ENCODE peak calls at places on chromosomes 4 and X, in five cellular contexts. A is upper lobe of right lung, X is A549, N is Calu3, S is GM12878. Z is an unnamed sample.

GRCh38 chr4:159446266-159446976 is 343.5 kb downstream of the RAPGEF2 start:
- DNase-seq in X (peak), S (peak), A (no peak), N (peak), Z (peak)

GRCh38 chr4:41665808-41666207 is 82.7 kb downstream of the PHOX2B start:
- DNase-seq in S (no peak), X (no peak), A (no peak), N (no peak), Z (no peak)

GRCh38 chr4:41653523-41653922 is 95.0 kb downstream of the PHOX2B start:
- DNase-seq in S (no peak), X (no peak), A (no peak), N (no peak), Z (no peak)

GRCh38 chr4:109243871-109244270 is 58.6 kb downstream of the COL25A1 start:
- DNase-seq in S (no peak), X (no peak), N (no peak), A (no peak), Z (no peak)

GRCh38 chr4:77817304-77818076 is 1.7 kb downstream of the CNOT6L start:
- DNase-seq in X (no peak), N (no peak), S (no peak), A (no peak), Z (no peak)

GRCh38 chrX:9569875-9570274 is 105.0 kb downstream of the TBL1X start:
- DNase-seq in A (no peak), N (no peak), S (no peak), X (no peak), Z (no peak)

GRCh38 chr4:48127882-48128394 is 6.1 kb downstream of the TXK start:
- DNase-seq in A (peak), X (peak), N (peak), S (peak), Z (peak)

GRCh38 chr4:185086053-185086452 is 57.0 kb upstream of the SLC25A4 start:
- DNase-seq in S (no peak), A (no peak), N (no peak), X (no peak), Z (no peak)

GRCh38 chr4:158122501-158122900 is 50.3 kb downstream of the GASK1B start:
- DNase-seq in X (no peak), N (no peak), A (no peak), S (no peak), Z (no peak)

GRCh38 chrX:19678941-19679340 is 163.6 kb upstream of the MAP3K15 start:
- DNase-seq in S (peak), A (no peak), X (no peak), N (no peak), Z (no peak)

GRCh38 chr4:6422105-6422504 is 50.3 kb downstream of the PPP2R2C start:
- DNase-seq in X (no peak), A (peak), N (no peak), S (no peak), Z (no peak)

GRCh38 chrX:121322159-121322558 is 274.7 kb downstream of the GLUD2 start:
- DNase-seq in A (no peak), S (no peak), X (no peak), N (peak), Z (no peak)

GRCh38 chr4:120568736-120569135 is 353.8 kb downstream of the PRDM5 start:
- DNase-seq in X (no peak), A (no peak), S (no peak), N (no peak), Z (no peak)

GRCh38 chr4:23822181-23822580 is 67.7 kb downstream of the PPARGC1A start:
- DNase-seq in A (no peak), N (no peak), X (no peak), S (no peak), Z (no peak)

GRCh38 chr4:127870688-127871087 is 10.0 kb upstream of the PLK4 start:
- DNase-seq in N (no peak), S (no peak), A (no peak), X (peak), Z (no peak)

GRCh38 chr4:152609460-152609859 is 70.3 kb downstream of the TMEM154 start:
- DNase-seq in S (no peak), N (no peak), X (no peak), A (no peak), Z (no peak)

GRCh38 chr4:17072483-17072882 is 174.0 kb upstream of the LDB2 start:
- DNase-seq in A (no peak), N (no peak), X (no peak), S (no peak), Z (no peak)

GRCh38 chrX:124212622-124213021 is 119.8 kb upstream of the TEX13D start:
- DNase-seq in S (no peak), X (no peak), N (no peak), A (no peak), Z (no peak)

GRCh38 chrX:17038681-17039161 is 92.3 kb downstream of the REPS2 start:
- DNase-seq in X (no peak), A (no peak), N (no peak), S (no peak), Z (no peak)

GRCh38 chr4:25775166-25775565 is 87.6 kb downstream of the SEL1L3 start:
- DNase-seq in X (no peak), A (no peak), N (no peak), S (no peak), Z (no peak)

GRCh38 chr4:105164548-105164947 is 17.9 kb downstream of the TET2 start:
- DNase-seq in N (no peak), S (no peak), A (no peak), X (no peak), Z (no peak)

GRCh38 chr4:176792348-176793059 is at the start of gene VEGFC:
- DNase-seq in A (peak), S (no peak), N (peak), X (peak), Z (peak)
- TF ChIP-seq CTCF in A (peak), S (no peak), N (no peak), X (no peak), Z (peak)

GRCh38 chr4:67459164-67459563 is 86.1 kb downstream of the CENPC start:
- DNase-seq in N (no peak), X (no peak), S (no peak), A (no peak), Z (no peak)

GRCh38 chr4:67460574-67460973 is 84.7 kb downstream of the CENPC start:
- DNase-seq in S (no peak), X (no peak), N (no peak), A (no peak), Z (no peak)

GRCh38 chr4:67452100-67452887 is 93.0 kb downstream of the CENPC start:
- DNase-seq in S (no peak), A (no peak), X (no peak), N (no peak), Z (no peak)

GRCh38 chr4:67451464-67451863 is 93.8 kb downstream of the CENPC start:
- DNase-seq in S (no peak), X (no peak), A (no peak), N (no peak), Z (no peak)

GRCh38 chr4:67456577-67457196 is 88.6 kb downstream of the CENPC start:
- DNase-seq in X (no peak), N (no peak), S (no peak), A (no peak), Z (no peak)
- TF ChIP-seq CTCF in X (no peak), N (no peak), S (no peak), A (no peak), Z (no peak)

GRCh38 chr4:106201373-106201772 is 114.6 kb downstream of the TBCK start:
- DNase-seq in A (no peak), S (no peak), N (no peak), X (peak), Z (no peak)
- TF ChIP-seq CTCF in A (peak), S (peak), N (no peak), X (peak), Z (peak)

GRCh38 chrX:118770133-118770760 is 42.8 kb downstream of the IL13RA1 start:
- DNase-seq in A (no peak), N (no peak), X (no peak), S (no peak), Z (no peak)

GRCh38 chrX:118772051-118772450 is 44.6 kb downstream of the IL13RA1 start:
- DNase-seq in X (no peak), A (no peak), S (no peak), N (no peak), Z (no peak)

GRCh38 chrX:118779581-118779980 is 44.0 kb upstream of the ZCCHC12 start:
- DNase-seq in N (no peak), X (no peak), A (no peak), S (no peak), Z (no peak)

DNA sequence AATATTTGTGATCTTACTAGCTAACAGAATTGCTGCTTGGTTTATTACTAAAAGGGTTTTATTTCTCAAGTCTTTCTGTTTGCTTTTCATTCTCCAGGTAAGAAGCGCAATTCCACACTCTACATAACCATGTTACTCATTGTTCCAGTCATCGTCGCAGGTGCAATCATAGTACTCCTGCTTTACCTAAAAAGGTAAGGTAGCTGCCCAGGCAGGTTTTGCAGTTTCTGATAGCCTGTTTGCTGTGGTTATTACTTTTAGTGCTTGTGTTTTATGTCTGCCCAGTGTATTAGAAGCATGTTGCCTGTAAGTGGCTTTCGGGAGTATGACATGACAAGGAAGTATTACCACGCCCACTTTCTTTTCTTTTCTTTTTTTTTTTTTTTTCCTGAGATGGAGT is 46.4 kb downstream of the IL13RA1 start:
- DNase-seq in A (no peak), S (no peak), X (no peak), N (peak), Z (no peak)
- TF ChIP-seq CTCF in A (no peak), S (no peak), X (no peak), N (no peak), Z (no peak)

GRCh38 chrX:49228185-49228584 is 5.0 kb downstream of the CACNA1F start:
- DNase-seq in A (no peak), X (no peak), S (no peak), N (no peak), Z (no peak)

GRCh38 chrX:49232525-49232924 is 615 bp downstream of the CACNA1F start:
- DNase-seq in A (no peak), X (no peak), N (no peak), S (no peak), Z (no peak)

GRCh38 chrX:49231333-49232000 is 1.7 kb downstream of the CACNA1F start:
- DNase-seq in A (no peak), S (no peak), X (no peak), N (no peak), Z (no peak)

GRCh38 chrX:49233176-49233575 is at the start of gene CACNA1F:
- DNase-seq in A (no peak), N (no peak), X (no peak), S (no peak), Z (no peak)

DNA sequence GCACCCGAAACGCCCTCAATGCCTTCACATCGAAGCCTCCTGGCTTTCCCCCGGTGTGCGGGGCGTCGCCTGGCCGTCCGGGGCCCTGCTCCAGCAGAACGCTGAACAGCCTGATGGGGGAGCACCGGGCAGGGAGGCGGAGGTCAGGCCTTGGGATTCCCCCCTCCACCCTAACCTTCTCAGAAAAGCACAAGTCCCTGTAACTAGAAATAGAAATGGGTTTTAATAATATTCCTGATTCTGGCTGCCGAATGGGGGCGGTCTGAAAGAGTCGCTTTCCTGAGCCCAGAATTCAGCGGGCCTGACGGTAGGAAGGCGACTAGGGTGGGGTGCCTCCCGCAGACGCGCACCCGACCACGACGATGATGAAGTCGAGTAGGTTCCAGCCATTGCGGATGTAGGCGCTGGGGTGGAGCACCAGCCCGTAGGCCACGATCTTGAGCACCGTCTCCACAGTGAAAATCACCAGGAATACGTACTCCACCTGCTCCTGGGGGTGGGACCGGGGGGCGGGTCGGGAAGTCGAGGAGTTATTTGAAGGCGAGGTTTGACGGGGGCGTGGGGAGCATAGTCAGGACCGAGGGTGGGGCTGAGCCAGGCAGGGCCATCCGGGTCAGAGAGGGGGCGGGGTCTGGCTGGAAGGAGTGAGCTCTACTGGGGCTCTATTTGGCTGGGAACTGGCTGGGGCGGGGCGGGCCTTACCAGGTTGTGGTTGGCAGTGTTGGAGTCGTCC is 2.5 kb downstream of the CACNA1F start:
- DNase-seq in S (no peak), X (no peak), N (peak), A (peak), Z (peak)
- TF ChIP-seq CTCF in S (peak), X (no peak), N (no peak), A (peak), Z (peak)

GRCh38 chr4:174714393-174715211 is 114.4 kb downstream of the GLRA3 start:
- DNase-seq in X (peak), A (no peak), S (no peak), N (peak), Z (peak)
- TF ChIP-seq CTCF in X (peak), A (peak), S (peak), N (peak), Z (peak)